ENCODE peak calls at places on chromosomes 7 and 10, in five cellular contexts. One of them, this sample, is unnamed.
A peak's percentile ranks its signal among the peaks of the same experiment; 100 is the strongest.

GRCh38 chr7:55075464-55075971 is 56.7 kb downstream of the EGFR start:
- DNase-seq in neural progenitor cell: no peak
- DNase-seq in dorsolateral prefrontal cortex: no peak
- DNase-seq in psoas muscle: peak; percentile 91
- DNase-seq in tibial nerve: peak; percentile 75
- DNase-seq in this sample: no peak

GRCh38 chr10:101217450-101218281 is 11.6 kb downstream of the LBX1 start:
- DNase-seq in tibial nerve: no peak
- DNase-seq in psoas muscle: no peak
- DNase-seq in dorsolateral prefrontal cortex: no peak
- DNase-seq in neural progenitor cell: peak; percentile 96
- DNase-seq in this sample: peak; percentile 66

GRCh38 chr7:151809156-151809863 is 67.6 kb downstream of the PRKAG2 start:
- DNase-seq in dorsolateral prefrontal cortex: peak; percentile 45
- DNase-seq in tibial nerve: no peak
- DNase-seq in neural progenitor cell: no peak
- DNase-seq in psoas muscle: no peak
- DNase-seq in this sample: no peak

GRCh38 chr7:135170223-135170997 is at the start of gene CYREN:
- DNase-seq in dorsolateral prefrontal cortex: peak; percentile 94
- DNase-seq in psoas muscle: peak; percentile 98
- DNase-seq in tibial nerve: peak; percentile 90
- DNase-seq in neural progenitor cell: peak; percentile 93
- DNase-seq in this sample: peak; percentile 92

GRCh38 chr10:132679217-132679595 is 106.7 kb downstream of the NKX6-2 start:
- DNase-seq in tibial nerve: no peak
- DNase-seq in neural progenitor cell: no peak
- DNase-seq in psoas muscle: no peak
- DNase-seq in dorsolateral prefrontal cortex: peak; percentile 37
- DNase-seq in this sample: no peak

GRCh38 chr7:92246363-92247101 is 758 bp downstream of the ANKIB1 start:
- DNase-seq in psoas muscle: no peak
- DNase-seq in neural progenitor cell: peak; percentile 1
- DNase-seq in dorsolateral prefrontal cortex: peak; percentile 54
- DNase-seq in tibial nerve: no peak
- DNase-seq in this sample: peak; percentile 24

GRCh38 chr10:76615049-76615448 is 1022.6 kb downstream of the KCNMA1 start:
- DNase-seq in tibial nerve: no peak
- DNase-seq in psoas muscle: no peak
- DNase-seq in neural progenitor cell: no peak
- DNase-seq in dorsolateral prefrontal cortex: no peak
- DNase-seq in this sample: no peak

GRCh38 chr10:994836-995558 is 6.8 kb downstream of the GTPBP4 start:
- DNase-seq in tibial nerve: no peak
- DNase-seq in psoas muscle: no peak
- DNase-seq in neural progenitor cell: no peak
- DNase-seq in dorsolateral prefrontal cortex: no peak
- DNase-seq in this sample: no peak

GRCh38 chr10:36788152-36788551 is 337.2 kb upstream of the ANKRD30A start:
- DNase-seq in neural progenitor cell: no peak
- DNase-seq in tibial nerve: no peak
- DNase-seq in psoas muscle: no peak
- DNase-seq in dorsolateral prefrontal cortex: no peak
- DNase-seq in this sample: no peak

GRCh38 chr7:101848168-101848951 is 30.9 kb downstream of the CUX1 start:
- DNase-seq in psoas muscle: no peak
- DNase-seq in neural progenitor cell: no peak
- DNase-seq in tibial nerve: no peak
- DNase-seq in dorsolateral prefrontal cortex: peak; percentile 27
- DNase-seq in this sample: no peak

GRCh38 chr7:131109011-131109756 is 218.5 kb upstream of the MKLN1 start:
- DNase-seq in tibial nerve: no peak
- DNase-seq in dorsolateral prefrontal cortex: no peak
- DNase-seq in neural progenitor cell: no peak
- DNase-seq in psoas muscle: no peak
- DNase-seq in this sample: no peak

GRCh38 chr7:147879116-147879750 is 711.3 kb upstream of the C7orf33 start:
- DNase-seq in psoas muscle: no peak
- DNase-seq in tibial nerve: no peak
- DNase-seq in dorsolateral prefrontal cortex: no peak
- DNase-seq in neural progenitor cell: no peak
- DNase-seq in this sample: no peak

GRCh38 chr10:75605096-75605495 is 173.7 kb downstream of the LRMDA start:
- DNase-seq in neural progenitor cell: no peak
- DNase-seq in tibial nerve: no peak
- DNase-seq in dorsolateral prefrontal cortex: no peak
- DNase-seq in psoas muscle: no peak
- DNase-seq in this sample: no peak

GRCh38 chr10:43437141-43437860 is 390 bp downstream of the ZNF487 start:
- DNase-seq in tibial nerve: no peak
- DNase-seq in psoas muscle: no peak
- DNase-seq in dorsolateral prefrontal cortex: no peak
- DNase-seq in neural progenitor cell: no peak
- DNase-seq in this sample: no peak

GRCh38 chr10:92834981-92835380 is 13.3 kb upstream of the EXOC6 start:
- DNase-seq in neural progenitor cell: no peak
- DNase-seq in dorsolateral prefrontal cortex: no peak
- DNase-seq in tibial nerve: no peak
- DNase-seq in psoas muscle: no peak
- DNase-seq in this sample: peak; percentile 16

DNA sequence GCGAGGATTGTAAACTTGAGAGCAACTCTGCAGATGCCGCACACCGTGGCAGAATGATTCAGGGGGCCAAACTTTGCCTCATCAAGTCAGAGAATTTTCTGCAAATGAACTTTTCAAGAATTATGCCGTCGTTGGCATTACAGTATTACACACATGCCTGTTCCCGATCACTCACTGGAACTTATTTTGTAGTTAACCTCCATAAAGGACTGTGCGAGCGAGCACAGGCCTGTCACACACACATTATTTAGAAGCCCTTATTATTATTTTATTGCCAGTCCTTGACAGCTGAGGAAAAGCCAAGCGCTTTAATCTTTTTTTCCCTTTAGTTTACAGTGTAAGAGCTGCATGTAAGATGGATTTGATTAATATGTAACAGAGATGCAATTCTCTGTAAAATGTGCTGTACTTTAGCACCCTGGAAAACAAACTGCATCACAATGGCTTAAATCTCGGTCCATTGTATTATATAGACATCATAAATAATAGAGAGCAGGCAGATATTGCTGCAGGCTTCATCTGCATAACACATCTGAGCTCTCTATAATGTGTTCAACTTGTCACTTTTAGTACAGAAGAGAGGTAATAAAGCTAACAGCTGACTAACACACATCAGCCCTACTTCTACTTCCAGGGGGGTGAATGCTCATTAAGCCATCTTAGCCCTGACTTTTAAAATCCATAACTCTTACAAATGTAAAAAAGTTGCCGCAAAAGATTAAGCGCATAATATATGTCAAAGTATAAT is 493.4 kb upstream of the GALNT17 start:
- DNase-seq in psoas muscle: no peak
- DNase-seq in tibial nerve: no peak
- DNase-seq in neural progenitor cell: no peak
- DNase-seq in dorsolateral prefrontal cortex: no peak
- DNase-seq in this sample: no peak
- H3K4me3 ChIP-seq in psoas muscle: no peak overlapping the region
- H3K4me3 ChIP-seq in tibial nerve: no peak overlapping the region
- H3K4me3 ChIP-seq in neural progenitor cell: no peak overlapping the region
- H3K4me3 ChIP-seq in dorsolateral prefrontal cortex: no peak overlapping the region
- H3K4me3 ChIP-seq in this sample: no peak overlapping the region

GRCh38 chr7:73436031-73436929 is 2.7 kb downstream of the FZD9 start:
- DNase-seq in psoas muscle: no peak
- DNase-seq in dorsolateral prefrontal cortex: peak; percentile 41
- DNase-seq in tibial nerve: no peak
- DNase-seq in neural progenitor cell: no peak
- DNase-seq in this sample: no peak
- TF ChIP-seq CTCF in psoas muscle: no peak
- TF ChIP-seq CTCF in dorsolateral prefrontal cortex: no peak
- TF ChIP-seq CTCF in tibial nerve: no peak
- TF ChIP-seq CTCF in neural progenitor cell: no peak
- TF ChIP-seq CTCF in this sample: peak; percentile 4

DNA sequence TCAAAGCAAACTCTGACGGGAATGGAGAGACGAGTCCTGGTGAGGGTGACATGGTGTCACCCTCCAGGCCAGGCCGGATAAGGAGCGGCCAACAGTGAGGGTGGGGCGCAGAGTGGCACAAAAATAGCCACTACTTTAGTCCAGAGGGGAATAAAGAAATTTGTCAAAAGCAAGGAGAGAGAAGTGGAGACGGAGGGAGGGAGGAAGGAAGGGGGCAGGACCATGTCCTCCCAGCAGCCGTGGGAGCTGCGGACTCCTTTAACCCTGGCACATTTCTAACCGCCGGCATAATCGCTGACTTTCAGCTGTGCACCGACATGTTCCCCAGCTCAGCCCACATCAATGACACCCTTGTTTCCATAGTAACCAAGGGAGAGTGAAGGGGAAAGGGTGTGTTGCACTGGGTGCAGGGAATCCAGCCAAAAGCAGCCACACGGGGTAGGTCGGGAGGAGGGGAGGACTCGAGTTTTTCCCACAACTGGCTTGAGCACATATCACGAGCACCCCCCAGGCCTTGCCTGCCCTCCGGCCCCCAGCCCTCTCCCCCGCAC is 29.8 kb downstream of the TRIM8 start:
- DNase-seq in dorsolateral prefrontal cortex: peak; percentile 77
- DNase-seq in psoas muscle: peak; percentile 77
- DNase-seq in tibial nerve: no peak
- DNase-seq in neural progenitor cell: peak; percentile 82
- DNase-seq in this sample: peak; percentile 86
- H3K4me3 ChIP-seq in dorsolateral prefrontal cortex: peak overlapping the region; percentile 48
- H3K4me3 ChIP-seq in psoas muscle: peak overlapping the region; percentile 42
- H3K4me3 ChIP-seq in tibial nerve: peak overlapping the region; percentile 13
- H3K4me3 ChIP-seq in neural progenitor cell: peak overlapping the region; percentile 20
- H3K4me3 ChIP-seq in this sample: no peak overlapping the region

DNA sequence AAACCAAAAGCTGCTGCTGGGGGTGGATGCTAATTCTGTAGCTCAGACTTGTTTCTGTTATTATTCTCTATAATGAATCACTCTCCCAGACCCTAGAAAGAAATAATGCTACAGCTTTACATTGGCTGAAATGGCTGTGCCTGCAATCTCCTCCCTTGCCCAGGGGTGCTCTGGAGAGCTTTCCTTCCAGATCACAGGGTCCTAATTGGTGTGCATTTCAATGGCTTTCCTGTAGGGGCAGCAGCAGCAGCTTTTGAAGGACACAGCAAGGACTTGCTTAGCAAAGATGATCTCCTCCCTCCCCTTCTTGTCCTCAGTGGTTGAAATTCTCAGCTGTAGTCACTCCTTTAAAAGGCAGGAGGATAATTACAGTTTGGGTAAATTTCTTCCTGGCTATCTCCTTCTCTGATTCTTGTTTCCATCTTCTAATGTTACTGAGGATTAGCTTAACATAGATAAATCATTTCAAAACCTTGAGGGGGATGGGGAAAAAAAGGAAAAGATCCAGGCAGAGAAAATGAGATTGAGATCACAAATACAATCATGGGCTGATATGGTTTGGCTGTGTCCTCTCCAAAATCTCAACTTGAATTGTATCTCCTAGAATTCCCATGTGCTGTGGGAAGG is 120.2 kb upstream of the CTTNBP2 start:
- DNase-seq in psoas muscle: no peak
- DNase-seq in neural progenitor cell: peak; percentile 75
- DNase-seq in tibial nerve: no peak
- DNase-seq in dorsolateral prefrontal cortex: no peak
- DNase-seq in this sample: peak; percentile 63
- TF ChIP-seq CTCF in psoas muscle: no peak
- TF ChIP-seq CTCF in neural progenitor cell: peak; percentile 72
- TF ChIP-seq CTCF in tibial nerve: peak; percentile 16
- TF ChIP-seq CTCF in dorsolateral prefrontal cortex: peak; percentile 52
- TF ChIP-seq CTCF in this sample: peak; percentile 72

GRCh38 chr10:96305019-96305418 is 785 bp downstream of the DNTT start:
- DNase-seq in psoas muscle: no peak
- DNase-seq in neural progenitor cell: no peak
- DNase-seq in tibial nerve: no peak
- DNase-seq in dorsolateral prefrontal cortex: no peak
- DNase-seq in this sample: no peak
- H3K4me3 ChIP-seq in psoas muscle: no peak overlapping the region
- H3K4me3 ChIP-seq in neural progenitor cell: no peak overlapping the region
- H3K4me3 ChIP-seq in tibial nerve: no peak overlapping the region
- H3K4me3 ChIP-seq in dorsolateral prefrontal cortex: no peak overlapping the region
- H3K4me3 ChIP-seq in this sample: no peak overlapping the region

DNA sequence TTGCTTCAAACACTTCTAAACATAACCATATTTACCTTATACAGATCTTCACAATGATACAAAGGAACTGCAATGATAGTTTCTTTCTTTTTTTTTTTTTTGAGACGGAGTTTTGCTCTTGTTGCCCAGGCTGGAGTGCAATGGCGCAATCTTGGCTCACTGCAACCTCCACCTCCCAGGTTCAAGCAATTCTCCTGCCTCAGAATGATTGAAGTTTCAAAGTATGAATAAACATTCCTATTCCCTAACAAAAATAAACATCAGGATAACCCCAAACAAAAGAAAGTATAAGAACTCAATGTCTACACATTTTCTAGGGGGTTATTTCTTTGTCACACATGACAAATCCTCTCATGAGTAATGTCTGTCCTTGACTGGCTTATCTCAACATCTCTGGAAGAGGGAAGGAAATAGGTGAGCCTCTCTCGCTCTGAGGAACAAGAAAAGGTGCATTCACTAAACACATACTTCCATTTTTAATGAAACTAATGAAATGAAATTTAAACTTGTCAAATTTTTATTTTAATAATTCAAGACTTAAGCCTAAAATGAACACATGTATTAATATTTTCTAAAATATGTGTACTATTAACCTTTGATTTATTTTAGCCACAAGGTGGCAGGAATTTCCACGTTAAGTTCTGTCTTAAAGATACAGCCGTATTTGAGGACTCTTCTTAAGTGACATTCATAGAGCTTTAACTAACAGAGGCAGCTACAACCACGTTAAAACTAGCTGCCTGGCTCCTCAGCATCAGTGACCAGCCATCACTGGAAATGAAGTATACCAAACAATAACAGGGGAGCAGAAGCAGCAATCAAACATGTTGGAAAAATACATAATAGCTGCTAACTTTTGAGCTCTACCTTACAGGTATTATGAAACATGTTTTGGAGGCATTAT is 58.3 kb downstream of the MALSU1 start:
- DNase-seq in dorsolateral prefrontal cortex: no peak
- DNase-seq in neural progenitor cell: no peak
- DNase-seq in tibial nerve: no peak
- DNase-seq in psoas muscle: no peak
- DNase-seq in this sample: peak; percentile 83
- TF ChIP-seq CTCF in dorsolateral prefrontal cortex: peak; percentile 26
- TF ChIP-seq CTCF in neural progenitor cell: peak; percentile 36
- TF ChIP-seq CTCF in tibial nerve: no peak
- TF ChIP-seq CTCF in psoas muscle: peak; percentile 14
- TF ChIP-seq CTCF in this sample: peak; percentile 36

GRCh38 chr7:79453266-79453557 is 255 bp downstream of the MAGI2 start:
- DNase-seq in dorsolateral prefrontal cortex: no peak
- DNase-seq in psoas muscle: no peak
- DNase-seq in neural progenitor cell: no peak
- DNase-seq in tibial nerve: no peak
- DNase-seq in this sample: no peak
- H3K4me3 ChIP-seq in dorsolateral prefrontal cortex: peak overlapping the region; percentile 86
- H3K4me3 ChIP-seq in psoas muscle: peak overlapping the region; percentile 70
- H3K4me3 ChIP-seq in neural progenitor cell: peak overlapping the region; percentile 60
- H3K4me3 ChIP-seq in tibial nerve: peak overlapping the region; percentile 64
- H3K4me3 ChIP-seq in this sample: peak overlapping the region; percentile 80